ENCODE peak calls at places on chromosomes 13 and 19, in four cellular contexts. U is esophagus squamous epithelium, E is thyroid gland, P is Peyer's patch. X is an unnamed sample. For H3K4me1, the result is how much of the 10 kb centered on the place peaks cover.

GRCh38 chr13:77313923-77314322 is 13.0 kb downstream of the MYCBP2 start:
- DNase-seq in U (no peak), E (no peak), P (no peak), X (no peak)

GRCh38 chr19:892243-892996 is 567 bp downstream of the MED16 start:
- DNase-seq in E (no peak), P (no peak), U (no peak), X (no peak)

GRCh38 chr19:1630012-1630411 is 22.4 kb downstream of the TCF3 start:
- DNase-seq in P (no peak), U (no peak), E (no peak), X (no peak)

GRCh38 chr19:8631425-8631819 is 989 bp downstream of the NFILZ start:
- DNase-seq in P (peak), E (no peak), U (no peak), X (peak)

GRCh38 chr13:102702965-102703720 is 8.3 kb upstream of the METTL21C start:
- DNase-seq in P (no peak), E (no peak), U (no peak), X (no peak)

GRCh38 chr19:40908981-40909380 is 26.9 kb upstream of the CYP2A7 start:
- DNase-seq in P (no peak), E (peak), U (no peak), X (no peak)

GRCh38 chr19:5618591-5618990 is 4.0 kb downstream of the SAFB2 start:
- DNase-seq in U (no peak), E (no peak), P (no peak), X (no peak)

GRCh38 chr19:43651758-43652545 is 12.3 kb upstream of the CADM4 start:
- DNase-seq in E (peak), P (peak), U (no peak), X (peak)

GRCh38 chr13:40345654-40346372 is 320.6 kb downstream of the FOXO1 start:
- DNase-seq in U (no peak), P (peak), E (peak), X (no peak)

GRCh38 chr19:869245-870177 is 10.0 kb downstream of the CFD start:
- DNase-seq in E (no peak), U (no peak), P (peak), X (no peak)

GRCh38 chr13:23656637-23657036 is 86.4 kb downstream of the TNFRSF19 start:
- DNase-seq in P (no peak), U (no peak), E (no peak), X (no peak)

GRCh38 chr13:35164324-35164932 is 222.4 kb downstream of the NBEA start:
- DNase-seq in U (no peak), P (no peak), E (no peak), X (no peak)

GRCh38 chr19:50489461-50490011 is 12.9 kb upstream of the GARIN5A start:
- DNase-seq in E (no peak), P (no peak), U (no peak), X (no peak)
- TF ChIP-seq CTCF in E (no peak), P (no peak), U (no peak), X (no peak)

GRCh38 chr19:39555883-39556282 is 15.9 kb upstream of the EID2 start:
- DNase-seq in U (no peak), P (no peak), E (no peak), X (no peak)
- H3K27ac ChIP-seq in U (no peak), P (no peak), E (no peak), X (no peak)

DNA sequence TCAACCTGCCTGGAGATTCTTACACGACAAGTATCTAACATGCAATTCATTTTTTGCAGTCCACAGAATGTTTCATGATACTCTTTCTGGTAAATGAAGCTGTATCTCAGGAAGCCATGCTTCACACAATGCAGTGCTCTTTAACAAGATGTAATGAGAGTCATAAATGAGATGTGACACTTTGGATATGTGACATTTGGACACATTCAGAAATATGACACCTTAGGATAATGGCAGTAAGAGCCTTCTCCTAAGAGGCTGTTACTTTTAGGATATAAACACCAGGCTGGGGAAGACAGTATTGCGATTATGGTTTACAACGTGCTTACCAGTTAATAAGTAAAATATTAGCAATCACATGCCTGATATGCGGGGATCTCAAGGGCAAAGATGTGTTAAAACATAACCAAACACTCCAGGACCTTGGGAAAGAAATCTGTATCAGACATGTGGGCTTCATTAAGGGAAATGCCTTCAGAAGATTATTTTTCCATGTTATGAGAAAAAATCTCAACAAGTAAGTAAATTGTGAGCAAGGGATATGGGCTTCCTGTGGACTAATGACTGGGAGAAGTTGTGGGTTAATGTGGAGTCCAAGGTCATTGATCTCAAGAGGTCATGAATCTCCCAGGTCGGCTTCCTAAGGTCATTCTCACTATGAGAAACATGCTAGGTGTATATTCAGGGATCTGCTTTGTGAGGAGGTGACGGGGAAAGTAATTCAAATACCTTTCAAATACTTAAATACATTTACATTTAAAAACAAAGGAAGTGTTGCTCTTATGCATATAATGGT is 105.3 kb downstream of the STARD13 start:
- DNase-seq in E (no peak), U (no peak), P (no peak), X (no peak)
- H3K4me1 ChIP-seq in E (under half), U (under half), P (under half), X (under half)

DNA sequence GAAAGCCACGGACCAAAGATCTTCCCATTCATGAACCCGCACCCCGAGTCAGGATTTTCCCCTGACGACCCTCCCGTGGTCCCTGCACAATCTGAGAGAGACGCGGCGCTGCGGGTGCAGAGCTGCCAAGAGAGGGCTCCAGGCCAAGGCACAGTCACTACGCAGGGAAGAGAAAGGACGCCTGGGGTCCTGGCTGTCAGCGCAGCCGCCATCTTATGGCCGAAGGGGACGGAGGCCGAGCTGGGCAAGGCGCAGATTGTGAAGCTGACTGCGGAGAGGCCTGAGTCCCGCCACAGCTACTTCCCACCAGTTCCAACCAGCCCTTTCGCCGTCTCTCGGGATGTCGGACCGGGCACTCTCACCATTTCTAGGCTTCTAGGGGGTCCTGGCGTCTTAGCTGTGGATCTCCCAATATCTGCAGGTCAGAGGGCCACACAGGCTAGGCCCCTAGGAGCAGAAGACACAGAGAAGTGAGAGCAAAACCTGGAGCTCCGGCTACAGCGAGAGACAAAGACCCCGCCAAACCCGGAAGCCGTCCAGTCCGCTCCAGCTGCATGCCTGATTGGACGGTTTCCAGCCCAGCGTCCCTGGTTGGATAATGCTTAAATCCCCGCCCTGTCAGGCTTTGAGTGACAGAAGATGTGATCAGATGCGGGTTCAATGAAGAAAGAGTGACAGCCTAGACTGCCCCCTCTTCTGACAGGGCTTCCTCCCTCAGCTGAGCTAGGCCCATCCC is at the start of gene ZNF100:
- DNase-seq in P (peak), U (peak), E (peak), X (peak)
- TF ChIP-seq CTCF in P (no peak), U (no peak), E (no peak), X (no peak)

GRCh38 chr19:14442904-14443631 is 10.0 kb downstream of the PKN1 start:
- DNase-seq in E (no peak), U (no peak), P (no peak), X (no peak)

GRCh38 chr19:14439014-14439413 is 5.9 kb downstream of the PKN1 start:
- DNase-seq in E (no peak), U (no peak), P (no peak), X (no peak)

GRCh38 chr19:14437578-14438140 is 4.6 kb downstream of the PKN1 start:
- DNase-seq in P (no peak), U (no peak), E (no peak), X (no peak)

GRCh38 chr19:14441041-14441938 is 8.2 kb downstream of the PKN1 start:
- DNase-seq in P (no peak), U (no peak), E (no peak), X (no peak)

DNA sequence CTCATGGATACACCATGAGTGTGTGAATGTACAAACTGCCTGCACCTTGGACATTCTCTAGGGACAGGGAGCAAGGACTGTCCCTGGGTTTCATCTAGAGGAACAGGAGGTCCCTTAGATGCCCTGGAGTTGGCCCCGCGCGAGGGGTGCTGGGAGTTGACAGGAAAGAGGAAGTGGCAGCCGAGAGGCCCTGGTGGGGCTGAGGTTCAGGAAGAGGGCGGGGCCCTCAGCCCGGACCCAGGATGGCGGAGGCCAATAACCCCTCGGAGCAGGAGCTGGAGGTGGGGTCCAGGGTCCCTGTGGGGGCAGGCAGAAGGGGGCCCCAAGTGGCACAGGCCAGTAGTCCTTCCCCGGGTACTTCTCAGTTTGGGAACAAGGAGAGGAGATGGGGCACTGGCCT is 6.9 kb downstream of the PKN1 start:
- DNase-seq in U (peak), E (peak), P (peak), X (peak)
- H3K27ac ChIP-seq in U (peak), E (no peak), P (peak), X (no peak)